ENCODE peak calls at places on chromosome 2, in five cellular contexts. K is prostate gland, E is DND-41, W is right cardiac atrium, S is IMR-90. L is an unnamed sample. For H3K4me1, the result is how much of the 10 kb centered on the place peaks cover.

GRCh38 chr2:177577075-177577474 is 184.5 kb downstream of the AGPS start:
- DNase-seq in E (no peak), K (no peak), S (no peak), W (no peak), L (no peak)

GRCh38 chr2:28175028-28175427 is 217.6 kb upstream of the FOSL2 start:
- DNase-seq in K (no peak), W (no peak), E (no peak), S (no peak), L (peak)

GRCh38 chr2:200577000-200577399 is 8.8 kb upstream of the AOX1 start:
- DNase-seq in E (no peak), S (no peak), W (no peak), K (no peak), L (no peak)

GRCh38 chr2:27431395-27431794 is 3.0 kb downstream of the NRBP1 start:
- DNase-seq in K (no peak), S (peak), W (no peak), E (no peak), L (no peak)

GRCh38 chr2:19114126-19114525 is 244.3 kb downstream of the OSR1 start:
- DNase-seq in W (no peak), S (no peak), K (no peak), E (no peak), L (no peak)

GRCh38 chr2:113724010-113724409 is 32.4 kb downstream of the SLC35F5 start:
- DNase-seq in K (no peak), W (no peak), E (no peak), S (no peak), L (no peak)

GRCh38 chr2:71950256-71951066 is 197.2 kb downstream of the CYP26B1 start:
- DNase-seq in W (peak), S (no peak), K (no peak), E (no peak), L (peak)

GRCh38 chr2:141411419-141411818 is 719.4 kb downstream of the LRP1B start:
- DNase-seq in W (no peak), S (no peak), K (no peak), E (no peak), L (no peak)

GRCh38 chr2:227623225-227623624 is 5.9 kb downstream of the SCYGR4 start:
- DNase-seq in W (no peak), E (no peak), K (no peak), S (peak), L (no peak)

GRCh38 chr2:26975656-26976055 is 5.2 kb downstream of the MAPRE3 start:
- DNase-seq in E (no peak), K (no peak), W (no peak), S (no peak), L (no peak)

GRCh38 chr2:44448860-44449527 is 87.2 kb downstream of the CAMKMT start:
- DNase-seq in K (no peak), W (no peak), S (no peak), E (no peak), L (no peak)

GRCh38 chr2:215277942-215278341 is 33.9 kb upstream of the ATIC start:
- DNase-seq in W (no peak), E (no peak), K (no peak), S (no peak), L (peak)

GRCh38 chr2:110768591-110768990 is 36.2 kb downstream of the ACOXL start:
- DNase-seq in K (peak), S (no peak), E (no peak), W (no peak), L (no peak)

GRCh38 chr2:54626131-54626530 is 97.3 kb upstream of the EML6 start:
- DNase-seq in E (no peak), W (no peak), K (no peak), S (no peak), L (no peak)

GRCh38 chr2:174495365-174496012 is 8.7 kb upstream of the GPR155 start:
- DNase-seq in E (no peak), S (peak), K (no peak), W (no peak), L (no peak)

GRCh38 chr2:57022496-57022895 is 838.7 kb downstream of the CCDC85A start:
- DNase-seq in S (no peak), E (no peak), W (no peak), K (no peak), L (no peak)

GRCh38 chr2:217142649-217143266 is 282.9 kb upstream of the TNP1 start:
- DNase-seq in E (peak), S (no peak), W (no peak), K (no peak), L (no peak)

GRCh38 chr2:158413581-158413980 is 43.0 kb downstream of the CCDC148 start:
- DNase-seq in W (no peak), E (no peak), S (peak), K (no peak), L (no peak)

GRCh38 chr2:212901604-212902275 is 249.7 kb downstream of the IKZF2 start:
- DNase-seq in K (no peak), E (no peak), W (no peak), S (no peak), L (no peak)

GRCh38 chr2:44010266-44010665 is 14.5 kb upstream of the LRPPRC start:
- DNase-seq in E (no peak), K (no peak), W (no peak), S (no peak), L (no peak)

GRCh38 chr2:183250061-183250460 is 125.8 kb downstream of the NUP35 start:
- DNase-seq in W (no peak), K (no peak), S (no peak), E (no peak), L (no peak)

GRCh38 chr2:33457588-33458247 is 18.7 kb upstream of the RASGRP3 start:
- DNase-seq in W (peak), E (no peak), K (no peak), S (no peak), L (no peak)

GRCh38 chr2:41568648-41569047 is 479.2 kb upstream of the PKDCC start:
- DNase-seq in K (no peak), S (no peak), W (no peak), E (no peak), L (no peak)

GRCh38 chr2:41576423-41576822 is 471.4 kb upstream of the PKDCC start:
- DNase-seq in W (no peak), K (no peak), S (no peak), E (no peak), L (no peak)

DNA sequence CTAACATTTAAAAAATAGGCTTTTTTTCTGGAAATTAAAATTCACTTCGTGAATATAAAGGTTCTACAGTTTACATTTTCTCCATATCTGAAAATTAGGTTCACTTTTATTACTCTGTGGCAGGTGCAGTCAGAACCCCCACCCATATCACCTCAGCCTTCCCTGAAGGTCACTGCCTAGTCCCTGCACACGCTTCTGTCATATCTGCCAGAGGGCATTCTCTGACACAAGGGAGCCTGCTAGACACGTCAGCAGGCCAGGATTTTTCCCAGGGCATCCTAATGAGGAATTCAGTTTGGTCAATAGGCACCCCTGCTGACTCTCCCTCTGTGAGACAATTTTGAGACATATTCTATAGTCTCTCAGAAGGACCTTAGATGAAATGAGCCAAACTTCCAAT is 475.7 kb upstream of the PKDCC start:
- DNase-seq in K (no peak), E (no peak), W (no peak), S (no peak), L (no peak)
- H3K4me1 ChIP-seq in K (under half), E (under half), W (under half), S (under half), L (under half)

GRCh38 chr2:241088791-241089732 is 13.0 kb downstream of the MTERF4 start:
- DNase-seq in W (no peak), S (no peak), K (no peak), E (no peak), L (no peak)
- H3K27ac ChIP-seq in W (no peak), S (no peak), K (no peak), E (no peak), L (no peak)

GRCh38 chr2:37091873-37092272 is 7.6 kb downstream of the GPATCH11 start:
- DNase-seq in K (no peak), S (no peak), E (no peak), W (no peak), L (no peak)
- H3K4me3 ChIP-seq in K (no peak), S (no peak), E (no peak), W (no peak), L (no peak)

GRCh38 chr2:219247678-219248642 is 2.7 kb downstream of the STK16 start:
- DNase-seq in E (peak), W (no peak), S (no peak), K (no peak), L (no peak)
- H3K4me1 ChIP-seq in E (half or more), W (under half), S (under half), K (under half), L (half or more)

GRCh38 chr2:66050392-66050791 is 384.5 kb upstream of the MEIS1 start:
- DNase-seq in K (no peak), E (no peak), W (no peak), S (no peak), L (no peak)

GRCh38 chr2:66048667-66049066 is 386.3 kb upstream of the MEIS1 start:
- DNase-seq in S (no peak), E (no peak), K (no peak), W (no peak), L (no peak)
- H3K27ac ChIP-seq in S (no peak), E (no peak), K (no peak), W (no peak), L (no peak)

GRCh38 chr2:100822587-100823248 is 2.8 kb downstream of the NPAS2 start:
- DNase-seq in W (no peak), E (no peak), K (no peak), S (peak), L (peak)
- H3K4me3 ChIP-seq in W (peak), E (no peak), K (no peak), S (no peak), L (peak)